ENCODE peak calls at places on chromosomes 2 and 18, in seven cellular contexts. W, Z, L, O, R, N and Y are unnamed samples.
A peak's percentile ranks its signal among the peaks of the same experiment; 100 is the strongest.

GRCh38 chr18:70384181-70384790 is 95.4 kb downstream of the SOCS6 start:
- DNase-seq in W (peak; percentile 63), Z (peak; percentile 93), L (peak; percentile 85), O (no peak), R (peak; percentile 94), N (no peak), Y (no peak)

GRCh38 chr2:62884514-62884913 is 166.1 kb upstream of the OTX1 start:
- DNase-seq in W (peak; percentile 77), Z (no peak), L (no peak), O (no peak), R (no peak), N (no peak), Y (no peak)

GRCh38 chr18:32040936-32041335 is 22.3 kb downstream of the RNF125 start:
- DNase-seq in W (no peak), Z (no peak), L (no peak), O (peak; percentile 25), R (no peak), N (no peak), Y (no peak)

GRCh38 chr2:111617804-111618576 is 266.0 kb downstream of the ANAPC1 start:
- DNase-seq in W (peak; percentile 90), Z (no peak), L (no peak), O (no peak), R (no peak), N (peak; percentile 56), Y (no peak)

GRCh38 chr2:66268756-66269155 is 166.2 kb upstream of the MEIS1 start:
- DNase-seq in W (no peak), Z (no peak), L (no peak), O (no peak), R (no peak), N (no peak), Y (no peak)

GRCh38 chr18:40566510-40566844 is 1388.6 kb upstream of the PIK3C3 start:
- DNase-seq in W (no peak), Z (no peak), L (no peak), O (no peak), R (no peak), N (no peak), Y (peak; percentile 23)

GRCh38 chr2:127413782-127414743 is 4.2 kb upstream of the PROC start:
- DNase-seq in W (peak; percentile 65), Z (peak; percentile 71), L (peak; percentile 67), O (no peak), R (peak; percentile 85), N (no peak), Y (no peak)

GRCh38 chr2:118014492-118014824 is 588 bp upstream of the CCDC93 start:
- DNase-seq in W (no peak), Z (no peak), L (no peak), O (peak; percentile 33), R (no peak), N (peak; percentile 13), Y (no peak)

GRCh38 chr2:8090748-8091700 is 590.8 kb upstream of the ID2 start:
- DNase-seq in W (peak; percentile 93), Z (peak; percentile 65), L (peak; percentile 98), O (no peak), R (peak; percentile 94), N (peak; percentile 40), Y (peak; percentile 24)

GRCh38 chr2:41151746-41152145 is 699.9 kb upstream of the SLC8A1 start:
- DNase-seq in W (no peak), Z (no peak), L (no peak), O (no peak), R (no peak), N (no peak), Y (no peak)

GRCh38 chr2:216553093-216553478 is 54.4 kb downstream of the RPL37A start:
- DNase-seq in W (no peak), Z (peak; percentile 45), L (peak; percentile 64), O (no peak), R (peak; percentile 60), N (no peak), Y (no peak)

GRCh38 chr2:50335433-50335832 is 696.5 kb downstream of the NRXN1 start:
- DNase-seq in W (no peak), Z (no peak), L (no peak), O (no peak), R (no peak), N (no peak), Y (no peak)

GRCh38 chr2:31402388-31402787 is 12.2 kb downstream of the XDH start:
- DNase-seq in W (no peak), Z (peak; percentile 75), L (peak; percentile 50), O (no peak), R (peak; percentile 70), N (no peak), Y (no peak)

GRCh38 chr18:55833543-55833942 is 245.6 kb upstream of the TCF4 start:
- DNase-seq in W (peak; percentile 97), Z (peak; percentile 98), L (peak; percentile 97), O (no peak), R (peak; percentile 100), N (no peak), Y (no peak)

GRCh38 chr2:227450196-227450851 is 21.6 kb upstream of the AGFG1 start:
- DNase-seq in W (no peak), Z (no peak), L (no peak), O (no peak), R (no peak), N (no peak), Y (no peak)

GRCh38 chr18:10213526-10213925 is 240.9 kb upstream of the APCDD1 start:
- DNase-seq in W (no peak), Z (peak; percentile 71), L (peak; percentile 52), O (peak; percentile 16), R (peak; percentile 85), N (no peak), Y (no peak)

GRCh38 chr2:1674766-1675397 is 69.4 kb downstream of the PXDN start:
- DNase-seq in W (no peak), Z (no peak), L (no peak), O (no peak), R (no peak), N (no peak), Y (no peak)

GRCh38 chr2:25279091-25279651 is 62.6 kb downstream of the DNMT3A start:
- DNase-seq in W (peak; percentile 61), Z (peak; percentile 95), L (no peak), O (peak; percentile 87), R (peak; percentile 93), N (peak; percentile 50), Y (no peak)

GRCh38 chr2:207136872-207137271 is 28.9 kb downstream of the KLF7 start:
- DNase-seq in W (no peak), Z (no peak), L (no peak), O (no peak), R (no peak), N (no peak), Y (no peak)

GRCh38 chr2:238872628-238873400 is 24.9 kb downstream of the TWIST2 start:
- DNase-seq in W (no peak), Z (no peak), L (no peak), O (no peak), R (no peak), N (no peak), Y (no peak)

GRCh38 chr2:26864226-26864625 is 16.3 kb downstream of the DPYSL5 start:
- DNase-seq in W (no peak), Z (no peak), L (no peak), O (no peak), R (no peak), N (no peak), Y (no peak)

GRCh38 chr2:29269095-29270090 is 154.2 kb downstream of the CLIP4 start:
- DNase-seq in W (no peak), Z (no peak), L (no peak), O (no peak), R (no peak), N (no peak), Y (no peak)

GRCh38 chr2:7180641-7181370 is 263.6 kb downstream of the RNF144A start:
- DNase-seq in W (peak; percentile 43), Z (peak; percentile 1), L (no peak), O (no peak), R (peak; percentile 27), N (no peak), Y (no peak)

GRCh38 chr18:77105021-77105420 is 27.6 kb downstream of the MBP start:
- DNase-seq in W (peak; percentile 43), Z (no peak), L (no peak), O (no peak), R (no peak), N (no peak), Y (no peak)

GRCh38 chr18:23433360-23433759 is 19.7 kb upstream of the RIOK3 start:
- DNase-seq in W (peak; percentile 31), Z (no peak), L (no peak), O (no peak), R (no peak), N (no peak), Y (no peak)

GRCh38 chr2:160940271-160940670 is 220.0 kb upstream of the TANK start:
- DNase-seq in W (no peak), Z (peak; percentile 30), L (peak; percentile 55), O (no peak), R (no peak), N (no peak), Y (no peak)

GRCh38 chr2:177545143-177545542 is 152.6 kb downstream of the AGPS start:
- DNase-seq in W (no peak), Z (no peak), L (no peak), O (no peak), R (no peak), N (no peak), Y (no peak)

GRCh38 chr2:23639406-23639982 is 254.5 kb downstream of the KLHL29 start:
- DNase-seq in W (no peak), Z (no peak), L (no peak), O (no peak), R (no peak), N (no peak), Y (no peak)
- TF ChIP-seq CTCF in W (no peak), Z (no peak), L (no peak), O (no peak), R (no peak), N (no peak), Y (no peak)

DNA sequence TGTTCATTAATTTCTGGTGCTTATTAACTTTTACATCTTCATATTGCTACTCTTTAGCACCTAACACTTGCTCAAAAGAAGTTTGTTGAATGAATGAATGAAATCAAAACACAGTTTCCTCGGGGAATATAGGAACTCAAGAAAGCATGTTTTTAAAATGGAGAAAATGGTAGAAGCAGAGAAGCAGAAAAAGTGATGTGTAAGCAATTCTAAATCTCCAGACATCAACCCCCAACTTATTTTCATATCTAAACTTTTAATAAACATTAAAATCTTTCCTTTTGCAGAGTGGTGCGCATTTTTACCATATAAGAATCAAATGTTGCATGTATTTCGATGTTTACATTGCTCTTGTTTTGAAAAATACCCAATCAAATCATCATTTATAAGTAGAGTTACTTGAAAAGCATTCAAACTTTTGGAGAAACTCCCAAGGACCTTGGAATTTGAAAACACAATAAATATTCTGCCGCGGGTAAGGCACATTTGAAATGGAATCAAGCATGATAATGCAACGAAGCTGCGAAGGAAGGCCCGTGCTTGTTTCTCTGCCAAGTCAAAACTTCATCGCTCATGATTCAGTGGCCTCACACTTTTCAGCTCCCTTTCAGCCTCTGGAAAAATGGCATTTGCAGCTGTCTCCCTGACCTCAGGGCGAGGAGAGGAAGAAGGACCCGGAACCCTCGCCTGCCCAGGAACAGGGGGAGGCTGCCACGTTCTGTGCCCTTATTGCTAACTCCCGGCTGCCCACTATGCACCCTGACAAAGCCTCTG is 26.7 kb upstream of the SMIM21 start:
- DNase-seq in W (no peak), Z (no peak), L (no peak), O (no peak), R (no peak), N (no peak), Y (no peak)
- TF ChIP-seq CTCF in W (no peak), Z (no peak), L (no peak), O (no peak), R (no peak), N (no peak), Y (no peak)

GRCh38 chr2:219605607-219605954 is 7.9 kb downstream of the STK11IP start:
- DNase-seq in W (no peak), Z (no peak), L (no peak), O (no peak), R (no peak), N (no peak), Y (no peak)
- TF ChIP-seq CTCF in W (no peak), Z (no peak), L (no peak), O (no peak), R (no peak), N (no peak), Y (no peak)

GRCh38 chr2:173964565-173965371 is 405 bp downstream of the SP3 start:
- DNase-seq in W (peak; percentile 83), Z (peak; percentile 83), L (peak; percentile 87), O (peak; percentile 82), R (peak; percentile 44), N (peak; percentile 91), Y (peak; percentile 93)
- TF ChIP-seq CTCF in W (no peak), Z (no peak), L (no peak), O (no peak), R (no peak), N (no peak), Y (no peak)